ENCODE peak calls at places on chromosomes 5 and 9, in ten cellular contexts. H, N, Y, X, B, Q, A, L, I and Z are unnamed samples.

GRCh38 chr5:170681013-170681433 is 102.5 kb upstream of the GABRP start:
- DNase-seq in H (peak), N (peak), Y (peak), X (no peak), B (peak), Q (no peak), A (no peak), L (no peak), I (no peak), Z (peak)

GRCh38 chr9:127194881-127195713 is 69.5 kb upstream of the GARNL3 start:
- DNase-seq in H (no peak), N (peak), Y (no peak), X (no peak), B (no peak), Q (peak), A (no peak), L (peak), I (no peak), Z (no peak)

GRCh38 chr9:90053027-90053426 is 448.2 kb downstream of the GADD45G start:
- DNase-seq in H (no peak), N (peak), Y (peak), X (no peak), B (no peak), Q (no peak), A (no peak), L (no peak), I (no peak), Z (peak)

GRCh38 chr9:7121055-7121454 is 363.3 kb downstream of the KDM4C start:
- DNase-seq in H (no peak), N (no peak), Y (no peak), X (no peak), B (no peak), Q (no peak), A (no peak), L (no peak), I (no peak), Z (no peak)

GRCh38 chr9:17422994-17423680 is 155.7 kb upstream of the SH3GL2 start:
- DNase-seq in H (no peak), N (peak), Y (no peak), X (no peak), B (no peak), Q (peak), A (no peak), L (peak), I (no peak), Z (no peak)

GRCh38 chr9:14511452-14511851 is 181.8 kb downstream of the ZDHHC21 start:
- DNase-seq in H (no peak), N (peak), Y (no peak), X (no peak), B (no peak), Q (no peak), A (no peak), L (no peak), I (no peak), Z (no peak)

GRCh38 chr9:131611586-131611985 is 66.3 kb downstream of the PRRT1B start:
- DNase-seq in H (no peak), N (no peak), Y (no peak), X (no peak), B (no peak), Q (no peak), A (no peak), L (no peak), I (no peak), Z (no peak)

GRCh38 chr5:120509056-120509455 is 45.0 kb downstream of the PRR16 start:
- DNase-seq in H (no peak), N (no peak), Y (no peak), X (no peak), B (no peak), Q (no peak), A (no peak), L (no peak), I (no peak), Z (no peak)

GRCh38 chr5:102152906-102153787 is 142.9 kb downstream of the SLCO4C1 start:
- DNase-seq in H (no peak), N (peak), Y (peak), X (no peak), B (no peak), Q (no peak), A (no peak), L (no peak), I (no peak), Z (no peak)

GRCh38 chr9:82490019-82490499 is 501.5 kb downstream of the SPATA31D1 start:
- DNase-seq in H (no peak), N (peak), Y (no peak), X (no peak), B (no peak), Q (no peak), A (no peak), L (peak), I (no peak), Z (no peak)

GRCh38 chr9:32552172-32552872 is at the start of the genes SMIM27 and TOPORS:
- DNase-seq in H (peak), N (peak), Y (peak), X (peak), B (peak), Q (peak), A (peak), L (peak), I (peak), Z (peak)

GRCh38 chr9:116632990-116633441 is 54.1 kb upstream of the TRIM32 start:
- DNase-seq in H (no peak), N (peak), Y (no peak), X (no peak), B (no peak), Q (no peak), A (no peak), L (peak), I (no peak), Z (no peak)

GRCh38 chr5:60184599-60184998 is 291.1 kb upstream of the PDE4D start:
- DNase-seq in H (no peak), N (no peak), Y (no peak), X (no peak), B (no peak), Q (no peak), A (no peak), L (no peak), I (no peak), Z (no peak)

GRCh38 chr5:77743181-77743580 is 33.0 kb downstream of the TBCA start:
- DNase-seq in H (no peak), N (peak), Y (no peak), X (no peak), B (no peak), Q (no peak), A (no peak), L (peak), I (no peak), Z (no peak)

GRCh38 chr5:149434162-149435014 is 55.3 kb upstream of the IL17B start:
- DNase-seq in H (no peak), N (peak), Y (peak), X (peak), B (peak), Q (no peak), A (peak), L (peak), I (no peak), Z (peak)

GRCh38 chr5:62886603-62887315 is 308.1 kb downstream of the LRRC70 start:
- DNase-seq in H (no peak), N (no peak), Y (no peak), X (no peak), B (no peak), Q (no peak), A (no peak), L (no peak), I (no peak), Z (no peak)

DNA sequence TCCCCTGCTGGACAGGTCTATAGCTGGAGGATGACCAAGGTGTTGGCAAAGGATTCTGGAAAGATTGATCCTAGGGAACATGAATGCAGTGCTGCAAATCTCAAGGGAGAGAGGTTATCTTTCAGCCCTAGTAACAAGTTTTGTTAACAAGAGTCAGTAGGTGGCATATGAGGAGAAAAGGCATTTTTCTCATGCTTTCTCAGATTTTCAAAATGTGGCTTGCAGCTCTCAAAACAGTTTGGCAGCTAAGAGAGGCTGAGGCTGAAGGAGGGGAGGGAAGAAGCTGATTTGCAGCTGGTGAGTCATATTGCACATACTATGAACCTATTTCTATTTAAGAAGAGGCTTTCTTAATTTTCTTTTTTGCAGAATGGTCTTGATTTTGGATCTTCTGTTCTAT is 64.3 kb upstream of the PCA3 start:
- DNase-seq in H (no peak), N (no peak), Y (no peak), X (no peak), B (no peak), Q (no peak), A (no peak), L (peak), I (peak), Z (no peak)
- TF ChIP-seq CTCF in H (no peak), N (no peak), Y (no peak), X (no peak), B (no peak), Q (no peak), A (no peak), L (no peak), I (no peak), Z (no peak)

DNA sequence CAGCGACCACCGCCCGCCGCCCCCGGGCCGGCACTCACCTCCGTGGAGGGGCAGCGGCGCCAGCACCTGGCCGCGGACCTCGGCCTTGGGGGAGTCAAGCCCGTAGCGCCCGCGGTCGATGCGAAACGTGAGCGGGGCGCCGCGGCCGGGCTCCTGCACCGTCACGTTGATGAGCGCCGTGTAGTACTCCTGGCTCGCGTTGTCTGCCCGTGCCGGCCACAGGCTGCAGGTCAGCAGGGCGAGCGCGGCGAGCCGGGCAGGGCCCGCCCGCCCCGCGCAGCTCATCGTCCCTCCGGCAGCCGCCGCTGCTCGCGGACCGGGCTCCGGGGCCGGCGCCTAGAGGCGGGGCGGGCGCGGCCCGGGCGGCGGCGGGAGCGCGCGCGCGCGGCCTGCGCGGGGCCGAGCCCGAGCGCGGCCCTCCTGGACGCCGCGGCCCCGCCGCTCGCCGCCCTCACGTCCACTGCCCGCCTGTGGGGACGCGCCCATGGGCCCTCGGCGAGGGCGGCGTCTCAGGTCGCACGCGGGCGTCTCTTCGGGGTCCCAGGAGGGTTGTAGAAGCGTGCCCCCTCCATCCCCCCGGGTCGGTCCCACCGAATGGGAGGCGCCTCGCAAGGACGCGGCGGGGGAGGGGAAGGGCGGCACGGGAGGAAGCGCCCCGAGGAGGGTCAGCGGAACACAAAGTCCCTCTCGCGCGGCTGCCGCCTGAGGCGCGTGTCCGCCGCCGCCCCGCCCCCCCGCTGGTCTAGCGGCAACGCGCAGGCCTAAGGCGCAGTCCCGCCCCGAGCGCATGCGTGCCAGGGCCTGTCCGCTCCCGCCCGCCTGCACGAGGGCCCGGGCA is at the start of gene RNF130:
- DNase-seq in H (peak), N (peak), Y (peak), X (peak), B (peak), Q (peak), A (peak), L (peak), I (peak), Z (peak)
- TF ChIP-seq CTCF in H (no peak), N (no peak), Y (no peak), X (no peak), B (no peak), Q (no peak), A (peak), L (no peak), I (no peak), Z (no peak)

DNA sequence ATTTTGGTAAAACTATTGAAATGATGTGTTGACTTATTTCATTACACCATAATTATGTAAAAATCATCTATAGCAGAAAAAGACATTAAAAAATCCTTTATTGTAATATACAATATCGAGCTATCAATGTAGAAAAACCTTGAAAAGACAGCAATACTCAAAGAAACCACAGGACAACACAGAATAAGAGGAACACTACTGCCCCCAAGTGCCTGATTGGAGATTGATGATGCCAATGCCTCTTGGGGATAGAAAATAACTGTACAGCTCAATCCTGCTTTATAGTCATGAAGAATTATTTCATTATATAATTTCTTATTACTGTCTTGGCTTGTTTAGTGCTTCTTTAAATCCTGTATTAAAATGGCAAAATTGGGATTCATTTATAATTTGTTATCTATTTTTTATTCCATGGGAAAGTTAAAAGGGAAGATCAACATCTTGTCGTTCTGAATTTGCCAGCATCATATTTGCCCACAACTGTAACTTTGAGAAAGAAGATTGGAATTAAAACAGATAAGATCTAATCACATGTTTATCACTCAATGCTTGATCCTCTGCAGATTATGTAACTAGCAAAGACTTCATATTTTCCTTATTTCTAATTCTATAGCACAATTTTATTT is 337.5 kb downstream of the CDH9 start:
- DNase-seq in H (no peak), N (peak), Y (peak), X (no peak), B (peak), Q (no peak), A (no peak), L (peak), I (no peak), Z (peak)
- TF ChIP-seq CTCF in H (no peak), N (peak), Y (peak), X (no peak), B (no peak), Q (peak), A (no peak), L (peak), I (no peak), Z (peak)

DNA sequence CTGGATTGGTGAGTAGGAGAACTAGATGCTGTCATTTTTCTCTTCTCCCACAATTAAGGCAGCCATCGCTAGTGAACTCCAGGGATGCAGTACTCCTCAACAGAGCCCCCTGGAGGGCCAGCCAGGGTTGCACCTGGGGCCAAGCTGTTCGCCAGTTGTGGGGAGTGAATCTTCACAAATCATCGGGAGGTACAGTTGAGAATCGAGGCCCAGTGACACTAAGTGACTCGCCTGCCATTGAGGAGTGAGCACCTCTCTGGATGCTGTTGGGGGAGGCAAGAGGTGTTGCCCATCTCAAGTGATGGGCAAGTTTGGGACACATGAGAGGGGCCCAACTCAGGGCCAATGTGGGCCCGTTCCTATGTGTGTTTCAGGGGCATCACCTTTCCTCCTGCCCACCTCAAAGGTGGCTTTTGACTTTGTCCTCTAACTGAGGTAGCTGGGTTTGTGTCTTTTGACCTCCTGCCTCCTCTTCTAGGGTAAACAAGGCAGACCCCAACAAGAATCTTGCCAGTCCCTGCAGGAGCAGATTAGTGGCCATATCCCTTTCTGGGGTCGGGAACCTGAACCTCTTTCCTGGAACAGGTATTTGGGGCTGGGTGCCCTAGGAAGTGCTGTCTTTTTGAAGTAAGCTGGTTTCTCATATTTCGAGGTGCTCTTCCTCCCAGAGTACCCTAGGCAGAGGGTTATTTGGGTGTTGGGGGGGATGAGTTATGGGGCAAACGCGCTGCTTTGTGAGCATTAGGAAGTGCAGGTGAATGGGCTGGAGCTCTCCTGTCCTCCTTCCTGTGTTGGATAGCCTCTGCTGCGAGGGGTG is 181.2 kb downstream of the MACROH2A1 start:
- DNase-seq in H (no peak), N (no peak), Y (no peak), X (no peak), B (peak), Q (no peak), A (no peak), L (no peak), I (no peak), Z (no peak)
- TF ChIP-seq CTCF in H (no peak), N (peak), Y (no peak), X (no peak), B (no peak), Q (no peak), A (no peak), L (peak), I (no peak), Z (no peak)

GRCh38 chr5:87268126-87268969 is 665 bp downstream of the RASA1 start:
- DNase-seq in H (peak), N (peak), Y (peak), X (peak), B (peak), Q (peak), A (peak), L (peak), I (no peak), Z (peak)

GRCh38 chr5:87263498-87263897 is 4.2 kb upstream of the RASA1 start:
- DNase-seq in H (no peak), N (no peak), Y (no peak), X (no peak), B (no peak), Q (no peak), A (no peak), L (no peak), I (no peak), Z (no peak)

GRCh38 chr5:87268970-87269377 is 1.3 kb downstream of the RASA1 start:
- DNase-seq in H (no peak), N (no peak), Y (no peak), X (no peak), B (no peak), Q (no peak), A (no peak), L (no peak), I (no peak), Z (no peak)

GRCh38 chr5:87266914-87267573 is 639 bp upstream of the RASA1 start:
- DNase-seq in H (no peak), N (no peak), Y (no peak), X (no peak), B (no peak), Q (no peak), A (no peak), L (no peak), I (no peak), Z (no peak)

GRCh38 chr5:87267574-87268125 is at the start of gene RASA1:
- DNase-seq in H (peak), N (peak), Y (peak), X (peak), B (peak), Q (peak), A (peak), L (peak), I (peak), Z (peak)
- TF ChIP-seq CTCF in H (no peak), N (no peak), Y (no peak), X (no peak), B (no peak), Q (no peak), A (no peak), L (no peak), I (no peak), Z (no peak)

GRCh38 chr5:14234204-14234603 is 91.1 kb downstream of the TRIO start:
- DNase-seq in H (no peak), N (no peak), Y (no peak), X (no peak), B (no peak), Q (no peak), A (no peak), L (no peak), I (no peak), Z (no peak)

GRCh38 chr5:14238272-14238671 is 95.1 kb downstream of the TRIO start:
- DNase-seq in H (no peak), N (no peak), Y (no peak), X (no peak), B (no peak), Q (no peak), A (no peak), L (no peak), I (no peak), Z (no peak)

GRCh38 chr5:14236757-14237156 is 93.6 kb downstream of the TRIO start:
- DNase-seq in H (no peak), N (no peak), Y (no peak), X (no peak), B (no peak), Q (no peak), A (no peak), L (no peak), I (no peak), Z (no peak)

GRCh38 chr5:14237313-14238086 is 94.4 kb downstream of the TRIO start:
- DNase-seq in H (no peak), N (no peak), Y (no peak), X (no peak), B (no peak), Q (no peak), A (no peak), L (no peak), I (no peak), Z (no peak)

DNA sequence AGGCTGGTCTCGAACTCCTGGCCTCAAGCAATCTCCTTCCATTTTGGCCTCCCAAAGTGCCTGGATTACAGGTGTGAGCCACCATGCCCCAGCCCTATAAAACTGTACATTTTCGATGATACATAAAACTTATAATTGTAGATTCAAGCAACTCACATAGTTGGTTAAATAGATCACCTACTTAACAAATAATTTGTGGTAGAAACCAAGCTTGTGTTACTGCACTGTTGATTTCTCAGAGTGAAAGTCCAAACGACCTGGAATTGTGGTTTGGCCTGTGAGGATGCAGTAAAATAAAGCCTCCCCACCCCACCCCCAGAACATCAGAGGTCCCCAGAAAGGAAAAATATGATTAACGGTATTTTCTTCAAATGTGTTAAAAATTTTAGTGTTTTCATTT is 92.7 kb downstream of the TRIO start:
- DNase-seq in H (no peak), N (no peak), Y (no peak), X (no peak), B (no peak), Q (no peak), A (no peak), L (no peak), I (no peak), Z (no peak)
- TF ChIP-seq CTCF in H (no peak), N (no peak), Y (no peak), X (no peak), B (no peak), Q (no peak), A (no peak), L (no peak), I (no peak), Z (no peak)

DNA sequence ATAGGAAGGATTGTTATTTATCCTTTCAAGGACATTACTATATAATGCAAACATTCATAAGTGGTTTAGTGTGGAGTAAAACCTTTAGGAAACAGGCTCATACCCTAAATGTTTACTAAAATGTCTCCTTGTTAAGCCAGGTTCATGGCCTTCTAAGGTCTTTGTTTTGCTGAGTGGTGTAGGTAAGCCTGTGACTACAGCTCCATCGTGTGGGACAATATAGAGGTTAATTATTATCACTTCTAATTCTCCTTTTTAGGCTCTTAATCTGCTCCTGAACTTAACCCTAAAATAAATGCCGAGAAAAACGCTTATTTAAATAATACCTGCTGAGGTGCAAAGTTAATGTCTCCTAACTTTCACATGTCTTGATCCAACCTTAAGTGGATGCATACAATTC is 43.8 kb downstream of the SPINK5 start:
- DNase-seq in H (no peak), N (peak), Y (no peak), X (no peak), B (no peak), Q (no peak), A (no peak), L (no peak), I (no peak), Z (no peak)
- TF ChIP-seq CTCF in H (peak), N (peak), Y (no peak), X (no peak), B (no peak), Q (peak), A (no peak), L (no peak), I (no peak), Z (no peak)

GRCh38 chr5:52787600-52788504 is at the start of the genes ITGA1 and PELO:
- DNase-seq in H (peak), N (peak), Y (peak), X (peak), B (peak), Q (peak), A (peak), L (peak), I (no peak), Z (peak)
- TF ChIP-seq CTCF in H (peak), N (peak), Y (peak), X (peak), B (no peak), Q (peak), A (peak), L (peak), I (peak), Z (no peak)